ENCODE peak calls at places on chromosome 3, in nine cellular contexts. S is ascending aorta, P is OCI-LY7, K is transverse colon, T is right cardiac atrium, M is BE2C, D is left ventricle myocardium inferior, L is adrenal gland, H is adipocyte. O is an unnamed sample. For H3K4me1, the result is how much of the 10 kb centered on the place peaks cover.

GRCh38 chr3:129577356-129577755 is 29.1 kb downstream of the PLXND1 start:
- DNase-seq in L (no peak), H (no peak), K (peak), T (peak), D (peak), S (no peak), P (peak), M (peak), O (no peak)

GRCh38 chr3:126749931-126750759 is 46.1 kb downstream of the CHCHD6 start:
- DNase-seq in P (no peak), T (no peak), D (no peak), H (no peak), M (no peak), K (no peak), L (no peak), S (no peak), O (no peak)

GRCh38 chr3:69006083-69006482 is 7.4 kb downstream of the EOGT start:
- DNase-seq in H (no peak), K (no peak), T (no peak), D (no peak), L (no peak), M (no peak), P (no peak), S (no peak), O (no peak)

GRCh38 chr3:158057666-158058065 is 48.6 kb downstream of the SHOX2 start:
- DNase-seq in D (no peak), M (no peak), P (no peak), H (peak), K (no peak), L (no peak), T (no peak), S (no peak), O (no peak)

GRCh38 chr3:64031540-64032533 is 8.5 kb upstream of the PSMD6 start:
- DNase-seq in L (no peak), D (no peak), S (no peak), T (no peak), M (no peak), K (no peak), H (no peak), P (no peak), O (no peak)

GRCh38 chr3:167870743-167871142 is 135.2 kb downstream of the SERPINI1 start:
- DNase-seq in D (no peak), T (no peak), K (no peak), M (no peak), P (no peak), H (no peak), L (no peak), S (no peak), O (no peak)

GRCh38 chr3:133949438-133949837 is 53.8 kb upstream of the RAB6B start:
- DNase-seq in M (no peak), T (no peak), S (no peak), L (no peak), H (no peak), K (no peak), D (no peak), P (no peak), O (peak)

GRCh38 chr3:195692781-195693427 is 27.9 kb upstream of the MUC20 start:
- DNase-seq in T (no peak), S (no peak), P (no peak), K (no peak), H (no peak), L (no peak), M (no peak), D (no peak), O (no peak)

GRCh38 chr3:102571985-102572384 is 137.2 kb downstream of the ZPLD1 start:
- DNase-seq in D (no peak), S (no peak), T (no peak), M (no peak), P (no peak), K (no peak), H (no peak), L (no peak), O (no peak)

GRCh38 chr3:131555456-131555855 is 52.7 kb upstream of the MRPL3 start:
- DNase-seq in K (no peak), H (no peak), D (no peak), L (no peak), S (no peak), T (no peak), P (no peak), M (no peak), O (no peak)

GRCh38 chr3:119641416-119641815 is 19.0 kb downstream of the POPDC2 start:
- DNase-seq in H (no peak), T (no peak), D (no peak), P (no peak), L (no peak), K (no peak), S (no peak), M (no peak), O (no peak)
- H3K4me1 ChIP-seq in H (under half), T (under half), D (half or more), P (under half), L (under half), K (under half), S (under half), M (under half), O (under half)

DNA sequence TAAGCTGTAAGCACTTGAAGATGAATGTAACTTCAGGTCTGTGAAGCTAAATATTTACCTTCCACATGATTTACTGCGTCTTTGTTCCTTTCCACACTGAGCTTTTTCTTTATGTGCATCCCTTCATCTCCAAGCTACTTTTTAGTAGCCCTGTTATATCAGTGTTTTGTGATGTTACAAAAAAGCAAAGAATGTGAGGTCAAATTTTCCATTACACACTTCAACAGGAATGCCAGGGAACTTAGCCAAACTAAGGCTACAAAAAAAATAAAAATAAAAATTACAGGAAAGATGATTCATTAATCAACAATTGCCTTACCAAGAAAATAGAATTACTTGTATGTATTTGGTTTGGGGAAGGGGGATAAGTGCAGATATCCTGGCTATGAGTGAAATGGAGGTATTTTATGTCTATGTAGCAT is 73.0 kb downstream of the FILIP1L start:
- DNase-seq in M (no peak), S (no peak), P (no peak), L (no peak), K (no peak), H (peak), T (no peak), D (no peak), O (no peak)
- H3K4me1 ChIP-seq in M (under half), S (under half), P (under half), L (half or more), K (under half), H (under half), T (under half), D (half or more), O (under half)

DNA sequence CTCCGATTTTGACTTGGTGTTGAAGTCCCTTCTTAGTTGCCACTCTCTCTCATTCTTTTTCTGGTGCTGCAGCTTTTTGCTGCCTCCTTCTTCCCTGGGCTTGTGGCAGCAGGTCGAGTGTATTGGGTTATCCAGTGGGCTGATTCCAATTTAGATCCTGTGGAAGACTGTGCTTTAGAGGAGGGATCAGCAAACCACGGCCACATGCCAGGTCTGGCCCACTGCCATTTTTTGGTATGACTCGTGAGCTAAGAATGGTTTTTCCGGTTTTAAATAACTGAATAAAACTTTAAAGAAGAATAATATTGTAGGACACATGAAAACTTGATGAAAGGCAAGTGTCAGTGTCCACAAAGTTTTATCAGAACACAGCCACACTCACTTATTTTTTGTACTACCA is 330.5 kb downstream of the ROBO2 start:
- DNase-seq in K (no peak), D (no peak), L (peak), M (peak), T (no peak), P (no peak), S (peak), H (peak), O (no peak)
- H3K4me1 ChIP-seq in K (under half), D (under half), L (under half), M (under half), T (under half), P (under half), S (under half), H (under half), O (under half)

DNA sequence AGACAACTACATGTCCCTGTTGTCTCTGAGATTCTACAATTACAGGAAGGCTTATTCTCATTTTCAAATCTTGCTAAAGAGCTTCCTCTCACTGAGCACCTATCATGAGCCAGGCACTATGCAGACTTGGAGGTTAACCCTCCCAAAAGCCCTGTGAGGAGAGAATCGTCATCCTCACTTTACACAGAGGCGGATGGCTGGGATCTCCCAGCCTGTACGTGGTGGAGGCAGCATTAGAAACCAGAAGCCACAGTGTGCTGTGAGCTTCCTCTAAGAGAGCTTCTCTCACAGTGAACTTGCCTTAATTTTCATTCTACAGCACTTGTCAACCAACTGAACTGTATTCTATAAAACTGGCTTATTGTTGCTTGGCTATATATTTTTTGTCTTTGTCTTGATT is 6.1 kb upstream of the DGKG start:
- DNase-seq in K (no peak), M (no peak), L (no peak), P (no peak), H (no peak), S (no peak), D (no peak), T (no peak), O (no peak)
- H3K4me1 ChIP-seq in K (under half), M (under half), L (under half), P (under half), H (under half), S (under half), D (under half), T (under half), O (under half)

GRCh38 chr3:152317956-152318355 is 49.2 kb downstream of the MBNL1 start:
- DNase-seq in P (no peak), L (no peak), M (no peak), S (no peak), H (peak), K (no peak), T (no peak), D (no peak), O (no peak)
- H3K4me1 ChIP-seq in P (under half), L (half or more), M (under half), S (under half), H (half or more), K (under half), T (under half), D (half or more), O (half or more)

DNA sequence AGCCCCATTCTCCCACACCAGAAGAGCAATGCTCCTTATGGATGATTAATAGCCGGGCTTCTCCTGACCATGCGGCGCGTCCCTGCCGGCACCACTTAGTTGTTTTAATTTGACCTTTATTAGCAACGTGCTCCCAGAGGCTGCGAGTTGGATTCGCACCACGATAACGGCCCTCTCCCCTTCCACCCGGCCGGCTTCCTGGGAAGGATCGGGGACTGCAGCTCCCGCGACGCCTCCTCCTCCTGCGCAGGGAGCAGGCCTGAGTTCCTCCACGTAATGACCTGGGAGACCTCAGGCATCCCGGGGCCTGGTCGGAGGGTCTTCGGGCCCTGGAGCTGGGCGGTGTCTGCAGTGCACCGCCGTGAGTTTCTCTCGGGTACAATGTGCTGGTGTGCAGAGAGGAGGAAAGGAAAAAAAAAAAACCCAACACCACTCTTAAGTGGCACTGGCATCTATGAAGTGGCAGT is 243.3 kb upstream of the TOPAZ1 start:
- DNase-seq in P (peak), K (no peak), S (no peak), D (no peak), M (no peak), T (no peak), H (no peak), L (no peak), O (peak)
- H3K4me1 ChIP-seq in P (half or more), K (under half), S (under half), D (under half), M (under half), T (under half), H (half or more), L (under half), O (under half)